ENCODE peak calls at places on chromosomes 6 and 20, in ten cellular contexts. R is hepatocyte, G is neuronal stem cell, W is mucosa of descending colon, T is pancreas, E is psoas muscle, V is adrenal gland, B is aorta, Q is left ventricle myocardium inferior, S is sigmoid colon. H is an unnamed sample. For H3K9me3, the result is how much of the 10 kb centered on the place peaks cover.

GRCh38 chr6:71537717-71538116 is 249.1 kb downstream of the OGFRL1 start:
- DNase-seq in G (no peak), T (no peak), B (no peak), V (no peak), W (no peak), Q (no peak), R (no peak), S (no peak), E (no peak), H (peak)

GRCh38 chr20:41894255-41894963 is 276.2 kb upstream of the CHD6 start:
- DNase-seq in V (no peak), G (no peak), S (no peak), W (no peak), B (no peak), T (no peak), R (no peak), Q (no peak), E (no peak), H (no peak)

GRCh38 chr6:48474764-48475674 is 364.0 kb upstream of the PTCHD4 start:
- DNase-seq in W (no peak), T (no peak), R (no peak), Q (no peak), G (no peak), E (no peak), V (no peak), S (no peak), B (no peak), H (peak)

GRCh38 chr6:139296927-139297326 is 5.1 kb upstream of the TXLNB start:
- DNase-seq in S (no peak), E (no peak), V (no peak), B (no peak), W (no peak), G (no peak), T (no peak), R (no peak), Q (no peak), H (no peak)

GRCh38 chr6:167569041-167569805 is 244.3 kb downstream of the TTLL2 start:
- DNase-seq in T (no peak), B (no peak), S (peak), Q (no peak), V (no peak), E (no peak), R (no peak), G (no peak), W (no peak), H (no peak)

GRCh38 chr6:42984924-42985475 is 630 bp downstream of the PPP2R5D start:
- DNase-seq in Q (no peak), V (peak), W (peak), S (no peak), R (peak), B (no peak), E (no peak), T (no peak), G (no peak), H (no peak)

GRCh38 chr6:29887819-29888581 is 54.3 kb upstream of the HLA-A start:
- DNase-seq in B (peak), R (peak), Q (peak), W (peak), E (peak), G (peak), S (peak), T (peak), V (peak), H (peak)

GRCh38 chr6:39361657-39362486 is 39.4 kb upstream of the KCNK16 start:
- DNase-seq in E (peak), T (peak), S (peak), G (peak), W (peak), R (peak), B (no peak), V (peak), Q (peak), H (peak)

GRCh38 chr20:23234311-23235078 is 116.1 kb upstream of the NXT1 start:
- DNase-seq in S (no peak), G (no peak), T (no peak), Q (no peak), E (no peak), V (no peak), W (no peak), B (no peak), R (no peak), H (peak)

GRCh38 chr6:11605507-11605905 is 68.0 kb downstream of the TMEM170B start:
- DNase-seq in W (no peak), G (no peak), R (no peak), V (no peak), B (no peak), E (no peak), T (no peak), Q (no peak), S (no peak), H (no peak)

GRCh38 chr6:163463180-163463579 is 48.7 kb downstream of the QKI start:
- DNase-seq in V (no peak), W (no peak), T (no peak), S (no peak), R (no peak), B (no peak), E (no peak), Q (no peak), G (no peak), H (no peak)

GRCh38 chr6:72616406-72617015 is 5.4 kb upstream of the KCNQ5 start:
- DNase-seq in R (peak), E (no peak), S (no peak), Q (no peak), W (no peak), T (no peak), G (no peak), V (no peak), B (no peak), H (no peak)

GRCh38 chr20:44370639-44371218 is 15.2 kb downstream of the HNF4A start:
- DNase-seq in T (peak), R (peak), V (no peak), W (peak), G (no peak), B (no peak), S (no peak), E (no peak), Q (no peak), H (no peak)

GRCh38 chr6:135088818-135089809 is 34.5 kb upstream of the HBS1L start:
- DNase-seq in W (no peak), Q (no peak), T (no peak), R (no peak), V (no peak), S (no peak), E (no peak), B (no peak), G (no peak), H (no peak)

GRCh38 chr6:45843848-45844521 is 171.7 kb downstream of the CLIC5 start:
- DNase-seq in E (peak), G (no peak), W (no peak), B (no peak), T (no peak), Q (no peak), R (no peak), V (no peak), S (no peak), H (no peak)

GRCh38 chr6:13406781-13407180 is 78.4 kb upstream of the TBC1D7 start:
- DNase-seq in E (no peak), R (no peak), B (no peak), S (no peak), Q (no peak), V (no peak), T (no peak), W (no peak), G (no peak), H (no peak)

GRCh38 chr6:159941286-159942113 is 27.4 kb upstream of the IGF2R start:
- DNase-seq in W (peak), S (no peak), Q (no peak), B (no peak), V (no peak), R (peak), G (no peak), T (no peak), E (no peak), H (no peak)

GRCh38 chr6:97322226-97322625 is 39.2 kb upstream of the MMS22L start:
- DNase-seq in V (no peak), S (no peak), W (no peak), B (no peak), T (no peak), Q (no peak), G (no peak), R (no peak), E (no peak), H (no peak)

GRCh38 chr6:109478848-109479624 is 4.0 kb downstream of the ZBTB24 start:
- DNase-seq in S (no peak), T (no peak), E (no peak), R (no peak), G (no peak), Q (no peak), V (no peak), W (no peak), B (no peak), H (no peak)

GRCh38 chr6:119736680-119737079 is 387.1 kb upstream of the MAN1A1 start:
- DNase-seq in E (no peak), T (no peak), W (no peak), R (no peak), V (no peak), S (no peak), B (no peak), Q (no peak), G (no peak), H (no peak)

GRCh38 chr6:4815584-4815983 is 39.4 kb downstream of the CDYL start:
- DNase-seq in S (no peak), Q (no peak), E (no peak), G (no peak), V (no peak), T (no peak), B (no peak), W (no peak), R (no peak), H (no peak)

GRCh38 chr6:4814212-4814611 is 38.0 kb downstream of the CDYL start:
- DNase-seq in V (no peak), E (no peak), R (no peak), W (no peak), G (no peak), T (no peak), S (no peak), B (no peak), Q (no peak), H (no peak)

GRCh38 chr6:4813055-4813454 is 36.9 kb downstream of the CDYL start:
- DNase-seq in T (no peak), S (no peak), R (no peak), Q (no peak), V (no peak), W (no peak), G (no peak), B (no peak), E (no peak), H (no peak)

GRCh38 chr6:4809999-4810918 is 34.1 kb downstream of the CDYL start:
- DNase-seq in W (no peak), B (no peak), Q (no peak), V (no peak), G (no peak), E (no peak), R (no peak), T (no peak), S (no peak), H (peak)

GRCh38 chr6:4812068-4812467 is 35.9 kb downstream of the CDYL start:
- DNase-seq in G (no peak), T (no peak), Q (no peak), W (no peak), V (no peak), R (no peak), E (no peak), B (no peak), S (no peak), H (no peak)
- H3K9me3 ChIP-seq in G (under half), T (under half), Q (under half), W (under half), V (under half), R (under half), E (under half), B (under half), S (under half), H (under half)

DNA sequence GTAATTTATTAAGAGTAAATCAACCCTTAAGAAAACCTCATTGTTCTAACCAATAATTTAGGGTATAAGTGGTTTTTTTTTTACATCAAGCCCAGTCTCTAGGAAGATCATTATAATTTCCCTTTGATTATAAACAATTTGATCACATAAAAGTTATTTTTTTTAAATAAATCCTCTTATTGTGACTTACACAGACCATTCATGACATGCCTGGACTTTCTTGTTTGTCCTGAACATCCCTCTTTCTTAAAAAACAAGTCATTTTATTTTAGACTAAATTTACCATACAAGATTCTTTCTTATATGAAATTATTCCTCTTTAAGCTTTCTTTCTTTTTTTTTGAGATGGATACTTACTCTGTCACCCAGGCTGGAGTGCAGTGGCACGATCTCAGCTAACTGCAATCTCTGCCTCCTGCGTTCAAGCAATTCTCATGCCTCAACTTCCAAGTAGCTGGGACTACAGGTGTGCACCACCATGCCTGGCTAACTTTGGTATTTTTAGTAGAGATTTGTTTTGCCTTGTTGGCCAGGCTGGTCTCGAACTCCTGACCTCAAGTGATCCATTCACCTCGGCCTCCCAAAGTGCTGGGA is 53.6 kb upstream of the AGPAT4 start:
- DNase-seq in V (no peak), G (no peak), W (no peak), E (no peak), R (no peak), T (no peak), Q (no peak), S (no peak), B (no peak), H (no peak)
- H3K9me3 ChIP-seq in V (under half), G (under half), W (under half), E (under half), R (under half), T (under half), Q (under half), S (under half), B (under half), H (under half)

DNA sequence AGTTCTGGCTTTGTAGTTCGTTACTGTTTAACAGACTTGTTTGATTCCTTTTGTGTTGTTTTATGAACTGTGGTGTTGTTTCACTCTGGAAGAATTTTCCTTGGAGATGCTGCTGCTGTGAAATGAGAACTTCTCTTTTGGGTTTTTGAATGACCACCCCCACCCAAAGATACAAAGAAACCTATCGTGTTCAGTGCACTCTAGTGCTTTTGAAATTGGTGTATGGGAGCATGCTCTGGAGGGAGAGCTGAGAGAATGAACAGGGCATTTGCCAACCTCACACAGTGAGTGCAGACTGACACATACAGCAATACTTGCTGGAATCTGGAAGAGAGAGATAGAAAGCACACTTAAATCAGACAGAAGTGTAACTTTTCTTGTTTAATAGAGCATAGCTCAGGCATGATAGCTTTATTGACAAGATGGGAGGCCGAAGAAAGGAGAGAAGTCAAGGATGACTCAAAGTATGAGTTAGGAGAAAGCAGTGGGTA is 293.1 kb downstream of the SOX4 start:
- DNase-seq in E (no peak), W (no peak), B (no peak), Q (no peak), R (no peak), T (no peak), V (no peak), G (no peak), S (no peak), H (peak)
- H3K9me3 ChIP-seq in E (under half), W (under half), B (under half), Q (under half), R (under half), T (under half), V (under half), G (under half), S (under half), H (under half)

DNA sequence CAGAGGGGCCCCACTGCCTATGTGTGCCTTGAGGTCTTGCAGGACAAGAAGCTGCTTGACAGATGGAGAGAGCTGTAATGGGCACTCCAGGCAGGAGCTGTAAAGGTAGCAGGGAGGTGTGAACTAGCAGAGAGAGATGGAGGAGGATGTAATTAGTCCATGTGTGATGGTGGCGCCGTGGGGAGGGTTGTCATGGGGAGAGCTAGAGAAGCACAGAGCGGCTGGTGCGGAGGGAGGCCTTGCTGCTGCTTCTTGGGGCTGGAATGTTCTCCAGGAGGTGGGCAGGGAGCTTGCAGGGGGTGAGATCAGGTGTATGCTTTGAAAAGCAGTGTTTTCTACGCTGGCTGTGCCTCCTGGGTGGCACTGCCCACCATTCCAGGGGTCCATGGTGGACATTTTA is 32.1 kb downstream of the APCDD1L start:
- DNase-seq in E (no peak), T (no peak), W (no peak), G (no peak), R (no peak), V (no peak), B (no peak), Q (no peak), S (no peak), H (no peak)
- H3K9me3 ChIP-seq in E (under half), T (under half), W (under half), G (under half), R (under half), V (under half), B (under half), Q (under half), S (under half), H (under half)

GRCh38 chr6:105319331-105319730 is 83.6 kb downstream of the PREP start:
- DNase-seq in R (no peak), S (no peak), V (no peak), E (no peak), W (no peak), T (no peak), Q (no peak), B (no peak), G (no peak), H (no peak)
- H3K9me3 ChIP-seq in R (under half), S (under half), V (under half), E (under half), W (under half), T (under half), Q (under half), B (under half), G (under half), H (under half)

DNA sequence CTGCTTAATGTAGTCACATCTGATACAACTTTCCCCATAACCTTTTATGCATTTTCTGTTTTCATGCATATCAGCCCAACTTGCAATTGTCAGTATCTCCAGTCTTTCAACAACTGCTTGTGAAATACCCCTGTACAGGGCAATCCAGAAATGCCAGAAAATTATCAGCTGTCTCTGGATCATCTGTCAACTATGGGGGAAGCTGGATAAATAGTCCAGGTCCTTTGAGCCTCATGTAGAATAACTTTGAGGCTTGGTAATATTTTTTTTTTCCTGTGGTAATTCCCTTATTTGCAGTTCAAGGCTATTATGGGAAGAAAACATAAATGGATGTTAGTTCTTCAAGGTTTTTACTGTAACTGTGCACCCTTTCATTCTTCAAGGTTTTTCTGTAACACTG is 6.2 kb downstream of the DEFB125 start:
- DNase-seq in B (no peak), S (no peak), E (no peak), T (no peak), W (no peak), V (no peak), G (no peak), R (no peak), Q (no peak), H (no peak)
- H3K9me3 ChIP-seq in B (under half), S (under half), E (under half), T (under half), W (under half), V (under half), G (under half), R (under half), Q (under half), H (under half)

GRCh38 chr20:55058938-55059337 is 583.5 kb downstream of the DOK5 start:
- DNase-seq in W (no peak), S (no peak), V (no peak), R (no peak), Q (no peak), B (no peak), T (no peak), G (no peak), E (no peak), H (no peak)
- H3K9me3 ChIP-seq in W (under half), S (under half), V (under half), R (under half), Q (under half), B (under half), T (under half), G (under half), E (under half), H (under half)

GRCh38 chr20:60624066-60624465 is 628.0 kb upstream of the CDH4 start:
- DNase-seq in V (no peak), T (no peak), B (no peak), R (no peak), E (no peak), Q (no peak), W (no peak), G (no peak), S (no peak), H (no peak)
- H3K9me3 ChIP-seq in V (under half), T (under half), B (under half), R (under half), E (under half), Q (under half), W (under half), G (under half), S (under half), H (under half)

GRCh38 chr20:56328861-56329260 is 29.9 kb upstream of the FAM210B start:
- DNase-seq in T (no peak), G (no peak), V (peak), S (no peak), B (no peak), Q (no peak), E (no peak), R (peak), W (peak), H (no peak)
- H3K9me3 ChIP-seq in T (under half), G (under half), V (under half), S (under half), B (under half), Q (under half), E (under half), R (under half), W (under half), H (under half)

DNA sequence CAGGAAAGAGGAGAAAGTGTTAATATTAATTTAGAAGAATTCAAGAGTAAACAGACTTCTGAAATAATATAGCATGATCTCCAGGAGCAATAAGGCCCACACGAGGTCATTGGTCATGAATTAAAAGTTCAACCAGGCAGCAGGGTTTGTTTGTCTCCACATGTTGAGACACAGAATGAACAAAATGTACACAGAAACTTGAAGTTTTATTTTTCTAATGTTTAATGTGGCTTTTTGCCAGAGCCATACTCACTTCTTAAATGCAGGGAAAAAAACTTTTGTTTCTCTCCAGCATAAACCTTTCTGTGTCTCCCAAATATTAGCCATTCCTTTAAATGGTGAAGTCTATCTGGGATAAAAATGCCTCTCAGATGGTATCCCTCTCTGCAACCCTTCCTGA is 504.5 kb downstream of the HDGFL1 start:
- DNase-seq in G (no peak), V (no peak), B (no peak), W (no peak), Q (no peak), T (no peak), R (no peak), E (no peak), S (no peak), H (no peak)
- H3K9me3 ChIP-seq in G (under half), V (under half), B (under half), W (under half), Q (under half), T (under half), R (under half), E (under half), S (under half), H (under half)